ENCODE peak calls at places on chromosomes 13 and 19, in nine cellular contexts. One of them, this sample, is unnamed.

GRCh38 chr13:73767191-73767741 is 366.9 kb downstream of the KLF12 start:
- DNase-seq in fibroblast of mammary gland: no peak
- DNase-seq in foreskin fibroblast: peak
- DNase-seq in heart left ventricle: no peak
- DNase-seq in lower lobe of right lung: no peak
- DNase-seq in lung: no peak
- DNase-seq in neural crest cell: no peak
- DNase-seq in choroid plexus epithelial cell: peak
- DNase-seq in activated B cell treated with CpG ODN at 0.5 μM for 24 hours: no peak
- DNase-seq in this sample: no peak

GRCh38 chr13:52374873-52375411 is 31.0 kb downstream of the THSD1 start:
- DNase-seq in neural crest cell: no peak
- DNase-seq in lower lobe of right lung: no peak
- DNase-seq in fibroblast of mammary gland: peak
- DNase-seq in choroid plexus epithelial cell: no peak
- DNase-seq in heart left ventricle: no peak
- DNase-seq in activated B cell treated with CpG ODN at 0.5 μM for 24 hours: no peak
- DNase-seq in foreskin fibroblast: no peak
- DNase-seq in lung: no peak
- DNase-seq in this sample: no peak

GRCh38 chr13:109671919-109672318 is 114.5 kb downstream of the IRS2 start:
- DNase-seq in heart left ventricle: no peak
- DNase-seq in neural crest cell: no peak
- DNase-seq in fibroblast of mammary gland: no peak
- DNase-seq in activated B cell treated with CpG ODN at 0.5 μM for 24 hours: no peak
- DNase-seq in foreskin fibroblast: no peak
- DNase-seq in choroid plexus epithelial cell: no peak
- DNase-seq in lower lobe of right lung: no peak
- DNase-seq in lung: no peak
- DNase-seq in this sample: no peak

GRCh38 chr13:46341112-46341711 is 45.8 kb downstream of the RUBCNL start:
- DNase-seq in lung: no peak
- DNase-seq in foreskin fibroblast: peak
- DNase-seq in choroid plexus epithelial cell: peak
- DNase-seq in fibroblast of mammary gland: peak
- DNase-seq in neural crest cell: no peak
- DNase-seq in activated B cell treated with CpG ODN at 0.5 μM for 24 hours: no peak
- DNase-seq in heart left ventricle: no peak
- DNase-seq in lower lobe of right lung: no peak
- DNase-seq in this sample: peak

GRCh38 chr19:55248704-55249103 is 10.1 kb downstream of the PPP6R1 start:
- DNase-seq in foreskin fibroblast: no peak
- DNase-seq in fibroblast of mammary gland: no peak
- DNase-seq in lower lobe of right lung: no peak
- DNase-seq in activated B cell treated with CpG ODN at 0.5 μM for 24 hours: no peak
- DNase-seq in heart left ventricle: no peak
- DNase-seq in choroid plexus epithelial cell: no peak
- DNase-seq in lung: no peak
- DNase-seq in neural crest cell: no peak
- DNase-seq in this sample: no peak

GRCh38 chr19:6739884-6740588 is 556 bp downstream of the TRIP10 start:
- DNase-seq in lower lobe of right lung: peak
- DNase-seq in heart left ventricle: peak
- DNase-seq in neural crest cell: peak
- DNase-seq in lung: no peak
- DNase-seq in choroid plexus epithelial cell: no peak
- DNase-seq in fibroblast of mammary gland: no peak
- DNase-seq in foreskin fibroblast: no peak
- DNase-seq in activated B cell treated with CpG ODN at 0.5 μM for 24 hours: peak
- DNase-seq in this sample: no peak

GRCh38 chr13:41231786-41232185 is 31.6 kb downstream of the MTRF1 start:
- DNase-seq in choroid plexus epithelial cell: peak
- DNase-seq in lung: peak
- DNase-seq in lower lobe of right lung: peak
- DNase-seq in foreskin fibroblast: no peak
- DNase-seq in heart left ventricle: no peak
- DNase-seq in neural crest cell: no peak
- DNase-seq in fibroblast of mammary gland: peak
- DNase-seq in activated B cell treated with CpG ODN at 0.5 μM for 24 hours: no peak
- DNase-seq in this sample: peak

GRCh38 chr13:23680836-23681235 is 110.6 kb downstream of the TNFRSF19 start:
- DNase-seq in activated B cell treated with CpG ODN at 0.5 μM for 24 hours: no peak
- DNase-seq in choroid plexus epithelial cell: no peak
- DNase-seq in foreskin fibroblast: no peak
- DNase-seq in lung: no peak
- DNase-seq in fibroblast of mammary gland: no peak
- DNase-seq in lower lobe of right lung: no peak
- DNase-seq in heart left ventricle: no peak
- DNase-seq in neural crest cell: no peak
- DNase-seq in this sample: no peak

DNA sequence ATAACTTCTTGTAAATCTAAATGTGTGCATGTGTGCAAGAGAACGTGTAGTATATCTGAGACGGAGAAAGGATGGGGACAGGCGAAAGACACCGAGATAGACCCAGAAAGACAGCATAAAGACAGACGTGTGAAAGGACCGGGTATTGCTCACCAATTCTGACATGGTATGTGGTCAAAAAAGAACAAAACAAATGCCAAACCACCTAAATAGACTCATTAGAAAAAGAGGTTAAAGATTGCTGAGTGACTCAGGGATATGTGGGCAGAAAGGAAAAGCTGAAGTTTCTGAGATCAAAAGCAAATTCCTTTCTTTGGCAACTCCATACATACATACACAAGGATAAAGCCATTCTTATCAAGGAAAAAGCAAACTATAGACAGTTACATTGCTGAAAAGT is 179.7 kb upstream of the TSC22D1 start:
- DNase-seq in lung: no peak
- DNase-seq in choroid plexus epithelial cell: peak
- DNase-seq in lower lobe of right lung: no peak
- DNase-seq in activated B cell treated with CpG ODN at 0.5 μM for 24 hours: no peak
- DNase-seq in foreskin fibroblast: peak
- DNase-seq in fibroblast of mammary gland: peak
- DNase-seq in neural crest cell: no peak
- DNase-seq in heart left ventricle: no peak
- DNase-seq in this sample: peak
- TF ChIP-seq CTCF in lung: no peak
- TF ChIP-seq CTCF in choroid plexus epithelial cell: no peak
- TF ChIP-seq CTCF in lower lobe of right lung: no peak
- TF ChIP-seq CTCF in activated B cell treated with CpG ODN at 0.5 μM for 24 hours: no peak
- TF ChIP-seq CTCF in foreskin fibroblast: no peak
- TF ChIP-seq CTCF in fibroblast of mammary gland: no peak
- TF ChIP-seq CTCF in neural crest cell: no peak
- TF ChIP-seq CTCF in heart left ventricle: no peak
- TF ChIP-seq CTCF in this sample: no peak

GRCh38 chr19:41895745-41896580 is 13.0 kb downstream of the ARHGEF1 start:
- DNase-seq in lower lobe of right lung: no peak
- DNase-seq in foreskin fibroblast: no peak
- DNase-seq in neural crest cell: no peak
- DNase-seq in lung: no peak
- DNase-seq in activated B cell treated with CpG ODN at 0.5 μM for 24 hours: no peak
- DNase-seq in fibroblast of mammary gland: no peak
- DNase-seq in heart left ventricle: no peak
- DNase-seq in choroid plexus epithelial cell: peak
- DNase-seq in this sample: no peak

GRCh38 chr19:41896581-41896942 is 13.6 kb downstream of the ARHGEF1 start:
- DNase-seq in heart left ventricle: no peak
- DNase-seq in neural crest cell: no peak
- DNase-seq in lower lobe of right lung: no peak
- DNase-seq in foreskin fibroblast: no peak
- DNase-seq in choroid plexus epithelial cell: no peak
- DNase-seq in activated B cell treated with CpG ODN at 0.5 μM for 24 hours: no peak
- DNase-seq in fibroblast of mammary gland: no peak
- DNase-seq in lung: no peak
- DNase-seq in this sample: no peak

GRCh38 chr19:41894350-41894749 is 11.4 kb downstream of the ARHGEF1 start:
- DNase-seq in foreskin fibroblast: no peak
- DNase-seq in heart left ventricle: no peak
- DNase-seq in activated B cell treated with CpG ODN at 0.5 μM for 24 hours: no peak
- DNase-seq in lung: no peak
- DNase-seq in fibroblast of mammary gland: no peak
- DNase-seq in lower lobe of right lung: no peak
- DNase-seq in neural crest cell: no peak
- DNase-seq in choroid plexus epithelial cell: no peak
- DNase-seq in this sample: no peak

GRCh38 chr19:41892173-41892902 is 9.4 kb downstream of the ARHGEF1 start:
- DNase-seq in choroid plexus epithelial cell: no peak
- DNase-seq in activated B cell treated with CpG ODN at 0.5 μM for 24 hours: no peak
- DNase-seq in neural crest cell: no peak
- DNase-seq in heart left ventricle: no peak
- DNase-seq in lung: no peak
- DNase-seq in lower lobe of right lung: no peak
- DNase-seq in fibroblast of mammary gland: no peak
- DNase-seq in foreskin fibroblast: no peak
- DNase-seq in this sample: no peak

DNA sequence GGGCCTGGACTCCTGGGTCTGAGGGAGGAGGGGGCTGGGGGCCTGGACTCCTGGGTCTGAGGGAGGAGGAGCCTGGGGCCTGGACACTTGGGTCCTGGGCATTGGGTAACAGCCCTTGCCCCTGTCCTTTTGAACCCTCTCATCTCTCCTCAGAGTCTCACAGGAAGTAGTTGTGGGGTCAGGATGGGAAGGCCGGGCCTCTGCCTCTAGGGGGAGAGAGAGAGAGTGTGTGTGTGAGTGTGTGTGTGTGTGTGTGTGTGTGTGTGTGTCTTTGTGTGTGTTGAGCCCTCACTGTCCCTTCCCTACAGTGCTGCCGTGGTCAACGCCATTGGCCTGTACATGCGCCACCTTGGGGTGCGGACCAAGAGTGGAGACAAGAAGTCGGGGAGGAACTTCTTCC is 10.9 kb downstream of the ARHGEF1 start:
- DNase-seq in fibroblast of mammary gland: peak
- DNase-seq in lung: no peak
- DNase-seq in lower lobe of right lung: no peak
- DNase-seq in choroid plexus epithelial cell: peak
- DNase-seq in foreskin fibroblast: no peak
- DNase-seq in neural crest cell: no peak
- DNase-seq in heart left ventricle: no peak
- DNase-seq in activated B cell treated with CpG ODN at 0.5 μM for 24 hours: no peak
- DNase-seq in this sample: no peak
- TF ChIP-seq CTCF in fibroblast of mammary gland: no peak
- TF ChIP-seq CTCF in lung: no peak
- TF ChIP-seq CTCF in lower lobe of right lung: no peak
- TF ChIP-seq CTCF in choroid plexus epithelial cell: peak
- TF ChIP-seq CTCF in foreskin fibroblast: peak
- TF ChIP-seq CTCF in neural crest cell: no peak
- TF ChIP-seq CTCF in heart left ventricle: no peak
- TF ChIP-seq CTCF in activated B cell treated with CpG ODN at 0.5 μM for 24 hours: no peak
- TF ChIP-seq CTCF in this sample: no peak

GRCh38 chr19:58386576-58387337 is at the start of gene RPS5:
- DNase-seq in foreskin fibroblast: peak
- DNase-seq in neural crest cell: peak
- DNase-seq in choroid plexus epithelial cell: peak
- DNase-seq in lower lobe of right lung: peak
- DNase-seq in activated B cell treated with CpG ODN at 0.5 μM for 24 hours: peak
- DNase-seq in lung: peak
- DNase-seq in heart left ventricle: peak
- DNase-seq in fibroblast of mammary gland: peak
- DNase-seq in this sample: peak

GRCh38 chr19:58388175-58388526 is 1.1 kb downstream of the RPS5 start:
- DNase-seq in lower lobe of right lung: no peak
- DNase-seq in activated B cell treated with CpG ODN at 0.5 μM for 24 hours: no peak
- DNase-seq in heart left ventricle: no peak
- DNase-seq in lung: no peak
- DNase-seq in choroid plexus epithelial cell: no peak
- DNase-seq in fibroblast of mammary gland: no peak
- DNase-seq in foreskin fibroblast: no peak
- DNase-seq in neural crest cell: no peak
- DNase-seq in this sample: no peak

GRCh38 chr19:58386166-58386575 is 898 bp upstream of the RPS5 start:
- DNase-seq in foreskin fibroblast: no peak
- DNase-seq in lower lobe of right lung: no peak
- DNase-seq in heart left ventricle: no peak
- DNase-seq in neural crest cell: no peak
- DNase-seq in lung: no peak
- DNase-seq in activated B cell treated with CpG ODN at 0.5 μM for 24 hours: no peak
- DNase-seq in fibroblast of mammary gland: no peak
- DNase-seq in choroid plexus epithelial cell: no peak
- DNase-seq in this sample: no peak

GRCh38 chr19:58385313-58386165 is 1.5 kb upstream of the RPS5 start:
- DNase-seq in fibroblast of mammary gland: no peak
- DNase-seq in lower lobe of right lung: peak
- DNase-seq in foreskin fibroblast: no peak
- DNase-seq in heart left ventricle: no peak
- DNase-seq in lung: no peak
- DNase-seq in activated B cell treated with CpG ODN at 0.5 μM for 24 hours: no peak
- DNase-seq in neural crest cell: no peak
- DNase-seq in choroid plexus epithelial cell: peak
- DNase-seq in this sample: no peak

DNA sequence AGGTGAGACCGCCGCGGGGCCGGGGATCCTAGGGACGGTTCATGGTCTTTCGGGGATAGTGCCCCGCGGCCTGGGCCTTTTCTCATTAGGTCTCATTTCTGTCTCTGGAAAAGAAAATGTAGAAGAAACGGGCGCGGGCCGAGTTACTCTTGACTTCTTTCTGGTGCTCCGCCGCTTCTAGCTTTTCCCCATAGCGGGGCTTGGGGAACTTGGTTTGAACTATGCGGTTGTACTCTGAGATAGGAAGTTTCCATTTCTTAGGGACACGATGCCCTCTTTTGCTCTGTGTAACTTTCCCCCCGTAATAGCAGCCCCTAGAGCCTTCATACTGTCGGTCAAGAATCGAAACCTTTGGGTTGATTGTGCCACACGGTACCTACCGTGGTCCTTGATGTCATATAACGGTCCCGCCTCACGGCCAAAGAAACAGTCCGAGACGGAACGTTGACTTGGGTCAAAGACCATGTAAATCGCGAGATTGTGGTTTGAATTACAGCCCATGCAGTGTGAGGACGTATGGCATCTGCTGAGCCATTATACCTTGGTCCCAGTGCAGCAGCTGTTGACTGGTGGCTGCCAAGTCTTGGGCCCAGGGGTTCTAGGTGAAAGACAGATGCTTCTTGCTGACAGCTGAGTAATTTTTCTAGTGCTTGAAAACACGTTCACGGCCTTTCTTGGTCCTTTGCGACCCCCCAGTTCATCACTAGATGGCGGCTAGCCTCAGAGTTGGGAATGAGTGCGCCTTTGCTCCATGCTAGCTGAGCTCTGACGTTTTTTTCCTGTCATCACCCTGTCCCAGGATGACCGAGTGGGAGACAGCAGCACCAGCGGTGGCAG is 487 bp downstream of the RPS5 start:
- DNase-seq in neural crest cell: no peak
- DNase-seq in choroid plexus epithelial cell: peak
- DNase-seq in lower lobe of right lung: no peak
- DNase-seq in heart left ventricle: no peak
- DNase-seq in lung: no peak
- DNase-seq in fibroblast of mammary gland: peak
- DNase-seq in activated B cell treated with CpG ODN at 0.5 μM for 24 hours: no peak
- DNase-seq in foreskin fibroblast: no peak
- DNase-seq in this sample: no peak
- TF ChIP-seq CTCF in neural crest cell: no peak
- TF ChIP-seq CTCF in choroid plexus epithelial cell: no peak
- TF ChIP-seq CTCF in lower lobe of right lung: no peak
- TF ChIP-seq CTCF in heart left ventricle: no peak
- TF ChIP-seq CTCF in lung: no peak
- TF ChIP-seq CTCF in fibroblast of mammary gland: no peak
- TF ChIP-seq CTCF in activated B cell treated with CpG ODN at 0.5 μM for 24 hours: no peak
- TF ChIP-seq CTCF in foreskin fibroblast: no peak
- TF ChIP-seq CTCF in this sample: no peak

GRCh38 chr19:11598746-11599145 is 1.5 kb downstream of the ZNF627 start:
- DNase-seq in lower lobe of right lung: no peak
- DNase-seq in heart left ventricle: no peak
- DNase-seq in lung: no peak
- DNase-seq in foreskin fibroblast: no peak
- DNase-seq in activated B cell treated with CpG ODN at 0.5 μM for 24 hours: no peak
- DNase-seq in fibroblast of mammary gland: no peak
- DNase-seq in choroid plexus epithelial cell: no peak
- DNase-seq in neural crest cell: no peak
- DNase-seq in this sample: no peak

GRCh38 chr19:11596156-11596555 is 1.1 kb upstream of the ZNF627 start:
- DNase-seq in fibroblast of mammary gland: no peak
- DNase-seq in lung: no peak
- DNase-seq in activated B cell treated with CpG ODN at 0.5 μM for 24 hours: no peak
- DNase-seq in lower lobe of right lung: no peak
- DNase-seq in foreskin fibroblast: no peak
- DNase-seq in choroid plexus epithelial cell: no peak
- DNase-seq in neural crest cell: no peak
- DNase-seq in heart left ventricle: no peak
- DNase-seq in this sample: no peak

GRCh38 chr19:11594084-11594483 is 3.2 kb upstream of the ZNF627 start:
- DNase-seq in heart left ventricle: no peak
- DNase-seq in neural crest cell: no peak
- DNase-seq in fibroblast of mammary gland: no peak
- DNase-seq in choroid plexus epithelial cell: no peak
- DNase-seq in lung: no peak
- DNase-seq in lower lobe of right lung: no peak
- DNase-seq in activated B cell treated with CpG ODN at 0.5 μM for 24 hours: no peak
- DNase-seq in foreskin fibroblast: no peak
- DNase-seq in this sample: no peak

GRCh38 chr19:11598103-11598483 is 810 bp downstream of the ZNF627 start:
- DNase-seq in neural crest cell: no peak
- DNase-seq in choroid plexus epithelial cell: no peak
- DNase-seq in lower lobe of right lung: no peak
- DNase-seq in lung: no peak
- DNase-seq in foreskin fibroblast: no peak
- DNase-seq in fibroblast of mammary gland: no peak
- DNase-seq in heart left ventricle: no peak
- DNase-seq in activated B cell treated with CpG ODN at 0.5 μM for 24 hours: no peak
- DNase-seq in this sample: no peak

DNA sequence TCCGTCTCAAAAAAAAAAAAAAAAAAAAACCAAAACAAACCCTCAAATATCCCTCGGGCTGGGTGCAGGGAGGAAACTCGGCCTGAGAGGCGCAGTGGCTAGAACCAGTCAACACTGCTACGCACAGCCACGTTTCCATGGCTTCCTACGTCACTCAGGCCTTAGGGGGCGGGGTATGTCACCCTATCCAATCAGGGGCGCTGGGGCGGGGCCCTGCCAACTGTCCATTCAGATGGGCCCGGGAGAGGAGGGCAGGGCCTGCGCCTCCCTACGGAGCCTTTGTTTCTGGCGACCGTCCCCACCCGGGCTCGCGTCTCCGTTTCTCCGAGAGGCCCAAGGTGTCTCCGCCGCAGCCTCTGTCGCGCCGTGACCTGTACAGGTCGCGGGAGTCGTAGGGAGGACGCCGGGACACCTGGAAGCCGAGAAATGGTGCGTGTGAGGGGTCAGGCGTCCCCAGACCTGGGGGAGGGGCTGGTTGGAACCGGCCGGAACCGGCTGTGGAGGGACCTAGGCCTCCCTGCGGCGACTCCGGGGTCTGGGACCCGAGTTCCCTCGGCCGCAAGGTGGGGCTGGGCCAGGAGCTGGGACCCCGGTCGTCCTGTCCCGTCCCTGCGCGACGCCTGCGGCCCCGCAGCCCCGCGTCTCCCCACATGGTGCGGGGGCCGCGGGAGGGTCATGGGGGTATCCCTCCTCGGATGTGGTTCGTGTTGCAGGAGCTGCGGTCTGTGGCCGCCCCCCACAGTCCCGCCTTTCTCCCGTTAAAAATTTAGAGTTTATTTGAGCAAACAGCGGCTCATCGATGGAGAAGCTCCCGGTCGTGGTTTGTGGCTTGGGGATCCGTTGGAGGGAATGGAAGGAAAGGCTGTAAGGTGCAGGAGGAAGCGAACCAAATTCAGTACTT is at the start of gene ZNF627:
- DNase-seq in lung: peak
- DNase-seq in neural crest cell: peak
- DNase-seq in foreskin fibroblast: peak
- DNase-seq in activated B cell treated with CpG ODN at 0.5 μM for 24 hours: peak
- DNase-seq in heart left ventricle: peak
- DNase-seq in choroid plexus epithelial cell: peak
- DNase-seq in fibroblast of mammary gland: peak
- DNase-seq in lower lobe of right lung: peak
- DNase-seq in this sample: peak
- TF ChIP-seq CTCF in lung: peak
- TF ChIP-seq CTCF in neural crest cell: peak
- TF ChIP-seq CTCF in foreskin fibroblast: no peak
- TF ChIP-seq CTCF in activated B cell treated with CpG ODN at 0.5 μM for 24 hours: no peak
- TF ChIP-seq CTCF in heart left ventricle: peak
- TF ChIP-seq CTCF in choroid plexus epithelial cell: no peak
- TF ChIP-seq CTCF in fibroblast of mammary gland: peak
- TF ChIP-seq CTCF in lower lobe of right lung: peak
- TF ChIP-seq CTCF in this sample: peak